ENCODE peak calls at places on chromosomes 3 and 15, in seven cellular contexts. O is non-pigmented ciliary epithelial cell; I is germinal center; E is GM23338; B is GM10248; Q is stomach; M is stimulated activated CD4-positive, alpha-beta T cell treated with anti-CD3 and anti-CD28 coated beads, Interleukin-2, amount 100 ng/mL, for 24 hours. J is an unnamed sample.
A peak's percentile ranks its signal among the peaks of the same experiment; 100 is the strongest.

GRCh38 chr15:94743668-94744067 is 512.3 kb downstream of the MCTP2 start:
- DNase-seq in O (no peak), I (no peak), E (no peak), B (no peak), Q (no peak), M (no peak), J (no peak)

GRCh38 chr3:118618247-118619040 is 416.2 kb downstream of the IGSF11 start:
- DNase-seq in O (no peak), I (no peak), E (no peak), B (no peak), Q (no peak), M (no peak), J (no peak)

GRCh38 chr3:73036694-73037368 is 24.6 kb upstream of the EBLN2 start:
- DNase-seq in O (no peak), I (no peak), E (no peak), B (no peak), Q (no peak), M (no peak), J (no peak)

GRCh38 chr15:49832421-49832980 is 211.7 kb downstream of the DTWD1 start:
- DNase-seq in O (no peak), I (no peak), E (peak; percentile 75), B (no peak), Q (no peak), M (no peak), J (no peak)

GRCh38 chr15:60444289-60444912 is 34.5 kb downstream of the ICE2 start:
- DNase-seq in O (no peak), I (no peak), E (no peak), B (no peak), Q (no peak), M (no peak), J (no peak)

GRCh38 chr15:95024388-95024787 is 793.0 kb downstream of the MCTP2 start:
- DNase-seq in O (no peak), I (no peak), E (peak; percentile 86), B (no peak), Q (no peak), M (no peak), J (peak; percentile 9)

GRCh38 chr3:170037463-170038433 is at the start of gene GPR160:
- DNase-seq in O (no peak), I (peak; percentile 84), E (peak; percentile 94), B (peak; percentile 84), Q (peak; percentile 92), M (peak; percentile 86), J (no peak)

GRCh38 chr3:31289592-31289991 is 243.1 kb upstream of the STT3B start:
- DNase-seq in O (no peak), I (no peak), E (no peak), B (no peak), Q (no peak), M (no peak), J (no peak)